ENCODE peak calls at places on chromosomes 6 and 20, in seven cellular contexts. P is GDM1; M is CD4-positive, alpha-beta T cell; R is stimulated activated CD8-positive, alpha-beta memory T cell treated with anti-CD3 and anti-CD28 coated beads, Interleukin-15, amount 100 ng/mL, for 1 hour; I is mammary epithelial cell; T is HT-29; F is fibroblast of gingiva. S is an unnamed sample.

GRCh38 chr20:57062696-57063270 is 203.7 kb downstream of the BMP7 start:
- DNase-seq in P (no peak), M (no peak), R (no peak), I (no peak), T (no peak), F (no peak), S (no peak)

GRCh38 chr6:153947817-153948447 is 91.1 kb upstream of the OPRM1 start:
- DNase-seq in P (no peak), M (no peak), R (no peak), I (peak), T (peak), F (no peak), S (no peak)

GRCh38 chr6:5994234-5994998 is 12.3 kb downstream of the NRN1 start:
- DNase-seq in P (no peak), M (no peak), R (no peak), I (no peak), T (no peak), F (no peak), S (no peak)

GRCh38 chr20:4471221-4471620 is 250.5 kb upstream of the PRND start:
- DNase-seq in P (no peak), M (no peak), R (no peak), I (no peak), T (no peak), F (peak), S (peak)

GRCh38 chr20:49245921-49246740 is 26.9 kb downstream of the DDX27 start:
- DNase-seq in P (no peak), M (no peak), R (no peak), I (peak), T (peak), F (peak), S (peak)

GRCh38 chr20:47785900-47786762 is 850 bp upstream of the SULF2 start:
- DNase-seq in P (no peak), M (no peak), R (no peak), I (peak), T (peak), F (peak), S (peak)

GRCh38 chr6:149383371-149383770 is 16.7 kb upstream of the SUMO4 start:
- DNase-seq in P (no peak), M (no peak), R (no peak), I (no peak), T (no peak), F (no peak), S (no peak)

GRCh38 chr20:19110285-19110684 is 102.2 kb upstream of the SLC24A3 start:
- DNase-seq in P (no peak), M (no peak), R (no peak), I (no peak), T (no peak), F (no peak), S (no peak)

GRCh38 chr20:38145094-38146075 is 19.7 kb downstream of the TGM2 start:
- DNase-seq in P (no peak), M (no peak), R (no peak), I (no peak), T (no peak), F (peak), S (peak)

GRCh38 chr6:43334466-43335095 is 26.0 kb upstream of the CRIP3 start:
- DNase-seq in P (peak), M (no peak), R (no peak), I (peak), T (peak), F (peak), S (peak)

GRCh38 chr6:99613398-99613704 is 6.7 kb downstream of the PRDM13 start:
- DNase-seq in P (no peak), M (no peak), R (no peak), I (no peak), T (no peak), F (no peak), S (peak)

GRCh38 chr6:111865049-111865585 is 8.1 kb downstream of the FYN start:
- DNase-seq in P (no peak), M (no peak), R (no peak), I (no peak), T (no peak), F (no peak), S (no peak)

GRCh38 chr6:69816017-69816416 is 19.2 kb upstream of the LMBRD1 start:
- DNase-seq in P (no peak), M (no peak), R (no peak), I (no peak), T (no peak), F (no peak), S (no peak)

GRCh38 chr6:118660218-118660569 is 8.8 kb upstream of the CEP85L start:
- DNase-seq in P (no peak), M (peak), R (no peak), I (no peak), T (no peak), F (no peak), S (peak)

GRCh38 chr6:31771992-31772358 is 5.2 kb downstream of the VWA7 start:
- DNase-seq in P (no peak), M (no peak), R (no peak), I (no peak), T (no peak), F (no peak), S (no peak)

GRCh38 chr6:134373282-134373922 is 55.5 kb upstream of the SGK1 start:
- DNase-seq in P (peak), M (no peak), R (no peak), I (peak), T (no peak), F (peak), S (peak)

GRCh38 chr6:75800133-75800532 is 51.1 kb downstream of the MYO6 start:
- DNase-seq in P (no peak), M (no peak), R (no peak), I (no peak), T (no peak), F (no peak), S (no peak)

GRCh38 chr20:35833271-35833670 is 61.5 kb downstream of the PHF20 start:
- DNase-seq in P (no peak), M (no peak), R (no peak), I (no peak), T (no peak), F (no peak), S (no peak)

GRCh38 chr6:88869263-88870023 is 94.0 kb downstream of the RNGTT start:
- DNase-seq in P (no peak), M (no peak), R (no peak), I (no peak), T (no peak), F (peak), S (no peak)

GRCh38 chr20:61461459-61461858 is 209.4 kb downstream of the CDH4 start:
- DNase-seq in P (no peak), M (no peak), R (no peak), I (no peak), T (no peak), F (no peak), S (no peak)

GRCh38 chr20:21050710-21051109 is 55.4 kb downstream of the LINC00237 start:
- DNase-seq in P (no peak), M (no peak), R (no peak), I (no peak), T (no peak), F (no peak), S (no peak)

GRCh38 chr6:148516116-148517016 is 173.7 kb downstream of the SASH1 start:
- DNase-seq in P (no peak), M (no peak), R (no peak), I (peak), T (no peak), F (no peak), S (no peak)

GRCh38 chr20:25257130-25257529 is 9.2 kb downstream of the PYGB start:
- DNase-seq in P (no peak), M (no peak), R (no peak), I (no peak), T (no peak), F (no peak), S (no peak)

GRCh38 chr6:155782320-155782730 is 326.7 kb upstream of the NOX3 start:
- DNase-seq in P (no peak), M (no peak), R (no peak), I (peak), T (peak), F (peak), S (peak)

GRCh38 chr6:3139090-3139903 is 18.0 kb downstream of the TUBB2A start:
- DNase-seq in P (peak), M (no peak), R (no peak), I (no peak), T (peak), F (peak), S (peak)

GRCh38 chr6:163750436-163751031 is 336.0 kb downstream of the QKI start:
- DNase-seq in P (no peak), M (no peak), R (no peak), I (peak), T (no peak), F (no peak), S (no peak)

GRCh38 chr20:44701116-44701865 is 13.9 kb upstream of the CCN5 start:
- DNase-seq in P (no peak), M (no peak), R (no peak), I (no peak), T (no peak), F (peak), S (peak)

GRCh38 chr6:134630468-134631180 is 312.7 kb upstream of the SGK1 start:
- DNase-seq in P (no peak), M (no peak), R (no peak), I (no peak), T (no peak), F (no peak), S (no peak)

GRCh38 chr6:134317471-134318131 is at the start of gene SGK1:
- DNase-seq in P (no peak), M (no peak), R (peak), I (peak), T (no peak), F (peak), S (peak)

GRCh38 chr20:57181639-57182038 is 84.8 kb downstream of the BMP7 start:
- DNase-seq in P (no peak), M (no peak), R (no peak), I (no peak), T (no peak), F (no peak), S (no peak)

GRCh38 chr6:11209941-11210340 is 22.5 kb downstream of the NEDD9 start:
- DNase-seq in P (no peak), M (no peak), R (no peak), I (peak), T (no peak), F (no peak), S (peak)

GRCh38 chr6:128173290-128173689 is 272.4 kb upstream of the THEMIS start:
- DNase-seq in P (no peak), M (no peak), R (no peak), I (peak), T (no peak), F (peak), S (no peak)

GRCh38 chr20:9218412-9219001 is 149.6 kb downstream of the PLCB4 start:
- DNase-seq in P (no peak), M (no peak), R (no peak), I (no peak), T (no peak), F (peak), S (peak)

GRCh38 chr6:135498178-135498841 is 770 bp upstream of the AHI1 start:
- DNase-seq in P (peak), M (peak), R (peak), I (peak), T (peak), F (peak), S (peak)

GRCh38 chr6:116543149-116543548 is 2.3 kb downstream of the TRAPPC3L start:
- DNase-seq in P (no peak), M (no peak), R (no peak), I (peak), T (no peak), F (no peak), S (no peak)

GRCh38 chr6:29602564-29603361 is 17.8 kb downstream of the OR2H2 start:
- DNase-seq in P (no peak), M (no peak), R (no peak), I (no peak), T (no peak), F (no peak), S (no peak)

GRCh38 chr6:67683960-67684359 is 951.1 kb upstream of the ADGRB3 start:
- DNase-seq in P (peak), M (no peak), R (no peak), I (no peak), T (no peak), F (no peak), S (no peak)

GRCh38 chr20:931401-931800 is 15.3 kb upstream of the ANGPT4 start:
- DNase-seq in P (no peak), M (no peak), R (no peak), I (no peak), T (no peak), F (no peak), S (no peak)

S was measured in GM03348.